ENCODE peak calls at places on chromosomes 4 and X, in nine cellular contexts. N is CD8-positive, alpha-beta T cell; C is heart left ventricle; B is transverse colon; P is mesenchymal stem cell; V is thyroid gland; U is psoas muscle; A is lung; Q is stomach. F is an unnamed sample.

GRCh38 chr4:183533698-183534097 is 28.8 kb downstream of the ING2 start:
- DNase-seq in N (no peak), C (no peak), B (no peak), P (no peak), V (no peak), U (peak), A (no peak), Q (no peak), F (no peak)

GRCh38 chr4:43133566-43133965 is 241.1 kb downstream of the GRXCR1 start:
- DNase-seq in N (no peak), C (no peak), B (no peak), P (no peak), V (no peak), U (no peak), A (no peak), Q (no peak), F (no peak)

GRCh38 chr4:154082760-154083530 is 294.1 kb upstream of the SFRP2 start:
- DNase-seq in N (no peak), C (no peak), B (no peak), P (peak), V (no peak), U (no peak), A (no peak), Q (no peak), F (no peak)

GRCh38 chr4:145177511-145177905 is 2.9 kb downstream of the OTUD4 start:
- DNase-seq in N (no peak), C (no peak), B (no peak), P (peak), V (no peak), U (no peak), A (no peak), Q (no peak), F (no peak)

GRCh38 chrX:49710744-49711319 is 15.0 kb upstream of the PAGE1 start:
- DNase-seq in N (no peak), C (no peak), B (no peak), P (no peak), V (no peak), U (no peak), A (no peak), Q (no peak), F (no peak)

GRCh38 chr4:133188433-133189175 is 39.5 kb downstream of the PCDH10 start:
- DNase-seq in N (no peak), C (no peak), B (no peak), P (peak), V (no peak), U (no peak), A (no peak), Q (no peak), F (no peak)

GRCh38 chr4:151035321-151035720 is 20.2 kb upstream of the LRBA start:
- DNase-seq in N (no peak), C (no peak), B (peak), P (no peak), V (no peak), U (no peak), A (no peak), Q (peak), F (no peak)

GRCh38 chr4:83535945-83536648 is at the start of gene GPAT3:
- DNase-seq in N (peak), C (peak), B (peak), P (peak), V (peak), U (peak), A (peak), Q (peak), F (peak)

GRCh38 chr4:24070117-24070516 is 180.3 kb upstream of the PPARGC1A start:
- DNase-seq in N (no peak), C (no peak), B (no peak), P (peak), V (no peak), U (no peak), A (no peak), Q (no peak), F (no peak)

GRCh38 chr4:151322565-151322964 is 2.8 kb downstream of the SH3D19 start:
- DNase-seq in N (no peak), C (no peak), B (no peak), P (no peak), V (peak), U (no peak), A (no peak), Q (no peak), F (no peak)

GRCh38 chrX:109886122-109886761 is 116.7 kb upstream of the TMEM164 start:
- DNase-seq in N (peak), C (peak), B (peak), P (peak), V (peak), U (no peak), A (no peak), Q (peak), F (no peak)

GRCh38 chr4:59925290-59925689 is 1274.8 kb upstream of the ADGRL3 start:
- DNase-seq in N (no peak), C (no peak), B (no peak), P (no peak), V (no peak), U (no peak), A (no peak), Q (no peak), F (no peak)

DNA sequence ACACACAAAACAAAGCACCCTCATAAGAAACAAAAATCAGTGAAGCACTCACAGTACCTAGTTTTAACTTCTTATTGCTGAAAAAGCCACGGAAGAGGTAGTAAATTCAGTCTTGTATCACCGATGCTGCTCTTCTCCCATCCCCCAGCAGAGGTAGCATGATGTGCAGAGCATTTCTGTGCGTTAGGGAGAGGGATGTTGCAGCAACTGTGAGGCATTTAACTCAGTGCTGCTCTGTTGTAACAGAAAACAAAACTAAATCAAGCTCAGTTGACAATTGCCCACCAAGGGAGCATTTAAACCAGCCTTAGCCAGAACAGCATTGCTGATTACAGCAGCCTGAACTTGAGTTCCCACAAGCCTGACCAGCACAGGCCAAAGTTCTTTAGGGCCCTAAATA is 1279.7 kb upstream of the ADGRL3 start:
- DNase-seq in N (no peak), C (no peak), B (no peak), P (peak), V (no peak), U (no peak), A (no peak), Q (no peak), F (no peak)
- H3K27ac ChIP-seq in N (no peak), C (no peak), B (no peak), P (no peak), V (no peak), U (no peak), A (no peak), Q (no peak), F (no peak)

DNA sequence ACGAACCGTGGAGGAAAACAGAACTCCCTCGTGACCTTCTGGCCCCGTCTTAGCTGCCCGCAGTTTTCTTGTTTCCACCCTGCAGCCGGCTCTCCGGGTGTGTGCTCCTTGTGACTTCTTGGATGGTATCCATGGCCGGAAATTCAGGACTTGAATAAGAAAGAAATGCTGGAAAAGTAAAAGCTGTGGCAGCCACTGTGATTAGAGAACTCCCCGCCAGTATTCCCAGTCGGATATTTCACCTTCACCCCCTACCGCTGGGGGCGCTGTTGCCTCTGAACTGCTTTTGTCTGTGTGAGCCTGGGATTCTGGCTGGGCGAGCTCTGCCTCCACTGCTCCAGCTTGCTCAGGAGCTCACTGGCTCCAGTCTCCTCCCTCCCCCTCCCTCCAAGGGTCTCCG is 41.5 kb upstream of the CYP4V2 start:
- DNase-seq in N (peak), C (peak), B (peak), P (no peak), V (peak), U (peak), A (no peak), Q (peak), F (no peak)
- H3K27ac ChIP-seq in N (no peak), C (no peak), B (no peak), P (no peak), V (no peak), U (no peak), A (no peak), Q (peak), F (no peak)

DNA sequence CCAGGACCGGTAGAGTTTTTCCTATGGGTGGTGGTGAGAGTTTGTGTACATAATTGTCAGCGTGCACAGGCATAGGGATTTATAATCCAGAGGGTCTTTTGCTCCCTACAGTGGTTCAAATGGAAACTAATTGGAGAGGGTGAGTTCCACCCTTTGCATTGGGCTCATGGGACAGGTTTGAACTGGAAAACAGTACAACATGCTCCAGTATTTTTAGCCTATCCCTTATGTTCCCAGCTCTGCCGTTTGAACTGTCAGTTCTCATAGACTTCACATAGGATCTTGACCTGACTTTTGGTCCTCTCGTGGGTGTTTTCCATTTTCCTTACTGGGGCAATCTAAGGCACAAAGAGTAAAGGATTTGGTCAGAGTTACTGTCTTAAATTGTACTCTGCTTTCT is 31.8 kb downstream of the FHL1 start:
- DNase-seq in N (no peak), C (no peak), B (no peak), P (no peak), V (no peak), U (no peak), A (no peak), Q (no peak), F (no peak)
- H3K27ac ChIP-seq in N (no peak), C (peak), B (peak), P (no peak), V (peak), U (peak), A (peak), Q (no peak), F (peak)

GRCh38 chrX:8913665-8914409 is 112.7 kb upstream of the FAM9A start:
- DNase-seq in N (no peak), C (peak), B (peak), P (peak), V (no peak), U (no peak), A (no peak), Q (no peak), F (no peak)

GRCh38 chrX:8916697-8917096 is 115.5 kb upstream of the FAM9A start:
- DNase-seq in N (no peak), C (no peak), B (no peak), P (no peak), V (no peak), U (no peak), A (no peak), Q (no peak), F (no peak)

GRCh38 chrX:8919801-8920200 is 114.1 kb downstream of the FAM9B start:
- DNase-seq in N (no peak), C (no peak), B (no peak), P (no peak), V (no peak), U (no peak), A (no peak), Q (no peak), F (no peak)

GRCh38 chrX:8914636-8915035 is 113.5 kb upstream of the FAM9A start:
- DNase-seq in N (no peak), C (no peak), B (no peak), P (no peak), V (no peak), U (no peak), A (no peak), Q (no peak), F (no peak)
- H3K27ac ChIP-seq in N (no peak), C (no peak), B (peak), P (no peak), V (no peak), U (no peak), A (no peak), Q (no peak), F (no peak)

DNA sequence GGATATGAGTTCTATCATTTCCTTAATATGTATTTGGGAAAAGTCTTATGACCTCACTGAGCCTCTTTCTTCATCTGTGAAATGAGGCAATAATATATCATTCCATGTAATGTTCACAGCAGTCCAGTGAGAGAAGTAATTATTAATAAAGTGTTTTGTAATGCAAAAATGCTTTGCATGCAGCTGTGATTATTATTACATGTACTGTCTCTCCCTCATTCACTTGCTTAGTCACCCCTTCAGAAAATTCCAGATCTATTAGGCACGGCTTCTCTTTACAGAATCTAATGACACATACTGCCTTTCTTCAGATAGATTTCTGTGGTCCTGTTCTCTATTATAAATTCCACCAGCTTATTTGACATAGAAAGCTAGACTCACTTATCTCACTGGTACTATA is 53.5 kb upstream of the FGF13 start:
- DNase-seq in N (no peak), C (no peak), B (no peak), P (no peak), V (no peak), U (no peak), A (no peak), Q (no peak), F (no peak)
- H3K27ac ChIP-seq in N (no peak), C (no peak), B (no peak), P (no peak), V (no peak), U (no peak), A (no peak), Q (no peak), F (no peak)

F was measured in vagina.